ENCODE peak calls at places on chromosomes 4 and X, in five cellular contexts. One of them, this sample, is unnamed.

GRCh38 chrX:50700921-50701320 is 113.1 kb downstream of the SHROOM4 start:
- DNase-seq in head of caudate nucleus: no peak
- DNase-seq in OCI-LY7: no peak
- DNase-seq in body of pancreas: no peak
- DNase-seq in Right ventricle myocardium superior: no peak
- DNase-seq in this sample: no peak

GRCh38 chr4:6271701-6272465 is 2.2 kb downstream of the WFS1 start:
- DNase-seq in head of caudate nucleus: no peak
- DNase-seq in OCI-LY7: no peak
- DNase-seq in Right ventricle myocardium superior: peak; percentile 82
- DNase-seq in body of pancreas: peak; percentile 63
- DNase-seq in this sample: peak; percentile 87

GRCh38 chrX:40460926-40461325 is 119.8 kb upstream of the ATP6AP2 start:
- DNase-seq in head of caudate nucleus: no peak
- DNase-seq in body of pancreas: no peak
- DNase-seq in Right ventricle myocardium superior: no peak
- DNase-seq in OCI-LY7: no peak
- DNase-seq in this sample: no peak

GRCh38 chrX:8504451-8504850 is 39.8 kb downstream of the VCX3B start:
- DNase-seq in OCI-LY7: no peak
- DNase-seq in body of pancreas: no peak
- DNase-seq in head of caudate nucleus: no peak
- DNase-seq in Right ventricle myocardium superior: no peak
- DNase-seq in this sample: no peak

GRCh38 chr4:54586343-54586953 is 71.3 kb upstream of the KIT start:
- DNase-seq in body of pancreas: no peak
- DNase-seq in head of caudate nucleus: no peak
- DNase-seq in OCI-LY7: no peak
- DNase-seq in Right ventricle myocardium superior: no peak
- DNase-seq in this sample: no peak

GRCh38 chrX:20712811-20713210 is 446.1 kb upstream of the RPS6KA3 start:
- DNase-seq in head of caudate nucleus: no peak
- DNase-seq in body of pancreas: peak; percentile 1
- DNase-seq in OCI-LY7: no peak
- DNase-seq in Right ventricle myocardium superior: no peak
- DNase-seq in this sample: no peak

GRCh38 chrX:153778684-153779101 is 2.1 kb upstream of the SRPK3 start:
- DNase-seq in OCI-LY7: no peak
- DNase-seq in head of caudate nucleus: no peak
- DNase-seq in Right ventricle myocardium superior: no peak
- DNase-seq in body of pancreas: no peak
- DNase-seq in this sample: peak; percentile 63

GRCh38 chr4:123599920-123600394 is 203.4 kb downstream of the SPRY1 start:
- DNase-seq in head of caudate nucleus: peak; percentile 43
- DNase-seq in body of pancreas: peak; percentile 75
- DNase-seq in Right ventricle myocardium superior: peak; percentile 81
- DNase-seq in OCI-LY7: peak; percentile 84
- DNase-seq in this sample: peak; percentile 87

This sample was measured in kidney.